ENCODE peak calls at places on chromosome 7, in ten cellular contexts. H is PC-3, F is stomach, P is endodermal cell, X is body of pancreas, G is aorta, Q is fibroblast of lung, N is HepG2, C is neural progenitor cell, J is HCT116. I is an unnamed sample. For H3K9me3 and H3K36me3, the result is how much of the 10 kb centered on the place peaks cover.

GRCh38 chr7:44388089-44388970 is 62.9 kb upstream of the CAMK2B start:
- DNase-seq in H (no peak), C (no peak), P (peak), X (no peak), Q (no peak), F (peak), N (no peak), J (no peak), G (no peak), I (no peak)

GRCh38 chr7:139744768-139745250 is 33.0 kb downstream of the HIPK2 start:
- DNase-seq in G (no peak), C (no peak), Q (no peak), H (no peak), P (no peak), X (no peak), J (no peak), N (no peak), F (no peak), I (no peak)

GRCh38 chr7:128266891-128267839 is 26.1 kb downstream of the LEP start:
- DNase-seq in G (no peak), H (peak), P (peak), C (peak), N (peak), X (peak), Q (peak), J (no peak), F (peak), I (peak)

GRCh38 chr7:135490783-135491182 is 19.1 kb downstream of the CNOT4 start:
- DNase-seq in X (peak), H (peak), N (no peak), C (no peak), F (peak), Q (peak), G (no peak), P (no peak), J (no peak), I (no peak)

GRCh38 chr7:43513236-43513635 is 69.7 kb upstream of the STK17A start:
- DNase-seq in N (no peak), P (no peak), H (no peak), Q (peak), J (no peak), G (no peak), F (no peak), X (no peak), C (no peak), I (no peak)

GRCh38 chr7:98892609-98893008 is 14.3 kb downstream of the TRRAP start:
- DNase-seq in P (no peak), G (no peak), X (no peak), J (no peak), C (no peak), H (no peak), N (no peak), F (no peak), Q (no peak), I (no peak)

GRCh38 chr7:43516581-43517342 is 66.1 kb upstream of the STK17A start:
- DNase-seq in X (no peak), C (no peak), F (no peak), G (no peak), H (peak), Q (peak), J (no peak), N (no peak), P (no peak), I (no peak)

GRCh38 chr7:85014936-85015335 is 171.9 kb downstream of the SEMA3D start:
- DNase-seq in X (no peak), H (no peak), J (no peak), G (no peak), P (no peak), C (peak), Q (no peak), F (no peak), N (peak), I (no peak)

GRCh38 chr7:30933124-30933893 is 21.7 kb downstream of the AQP1 start:
- DNase-seq in C (peak), P (peak), Q (no peak), H (no peak), G (peak), X (peak), J (no peak), F (no peak), N (no peak), I (no peak)

GRCh38 chr7:135459951-135460567 is 49.8 kb downstream of the CNOT4 start:
- DNase-seq in F (no peak), N (no peak), P (no peak), Q (no peak), J (no peak), H (no peak), X (no peak), C (no peak), G (no peak), I (no peak)

GRCh38 chr7:605661-606450 is 86.2 kb upstream of the PDGFA start:
- DNase-seq in P (no peak), N (peak), G (peak), J (no peak), C (no peak), X (no peak), F (no peak), Q (no peak), H (no peak), I (no peak)

GRCh38 chr7:114791771-114792170 is 130.1 kb upstream of the MDFIC start:
- DNase-seq in J (no peak), F (no peak), C (no peak), P (no peak), X (no peak), H (no peak), N (no peak), G (no peak), Q (peak), I (no peak)

GRCh38 chr7:66418537-66418936 is 210.1 kb upstream of the KCTD7 start:
- DNase-seq in H (no peak), N (no peak), F (no peak), Q (no peak), X (no peak), J (no peak), P (no peak), G (no peak), C (no peak), I (no peak)

GRCh38 chr7:105353752-105354328 is 34.9 kb downstream of the SRPK2 start:
- DNase-seq in G (no peak), C (no peak), J (no peak), N (no peak), X (peak), P (no peak), Q (peak), F (peak), H (no peak), I (no peak)

GRCh38 chr7:30519122-30519521 is 14.5 kb upstream of the GGCT start:
- DNase-seq in G (no peak), X (no peak), F (no peak), H (peak), J (no peak), C (no peak), Q (no peak), P (no peak), N (no peak), I (no peak)

GRCh38 chr7:141693082-141693481 is 8.9 kb downstream of the DENND11 start:
- DNase-seq in C (no peak), F (no peak), P (no peak), X (no peak), Q (no peak), J (no peak), H (no peak), G (no peak), N (no peak), I (no peak)

GRCh38 chr7:2621948-2622640 is 9.7 kb upstream of the TTYH3 start:
- DNase-seq in G (peak), C (peak), Q (no peak), N (peak), J (no peak), H (no peak), P (peak), X (no peak), F (no peak), I (no peak)

GRCh38 chr7:19178595-19178994 is 33.4 kb upstream of the FERD3L start:
- DNase-seq in N (no peak), F (no peak), H (no peak), C (no peak), G (no peak), Q (no peak), J (no peak), X (no peak), P (no peak), I (no peak)

GRCh38 chr7:124667312-124667711 is 98.3 kb downstream of the GPR37 start:
- DNase-seq in Q (peak), J (no peak), X (no peak), G (no peak), H (no peak), F (no peak), C (no peak), P (no peak), N (no peak), I (no peak)

GRCh38 chr7:47291461-47292051 is 290.4 kb downstream of the TNS3 start:
- DNase-seq in N (no peak), H (peak), G (no peak), F (no peak), J (peak), C (no peak), Q (peak), P (no peak), X (no peak), I (no peak)

GRCh38 chr7:38215115-38215514 is 37.1 kb downstream of the STARD3NL start:
- DNase-seq in F (no peak), P (no peak), X (peak), J (no peak), N (peak), C (no peak), G (no peak), H (no peak), Q (peak), I (no peak)

GRCh38 chr7:141671705-141672496 is 30.1 kb downstream of the DENND11 start:
- DNase-seq in F (no peak), G (no peak), H (no peak), Q (no peak), J (no peak), C (no peak), P (no peak), X (no peak), N (no peak), I (no peak)

GRCh38 chr7:159098795-159099194 is 45.9 kb downstream of the VIPR2 start:
- DNase-seq in P (peak), F (peak), G (peak), X (peak), J (no peak), Q (no peak), H (no peak), N (no peak), C (no peak), I (no peak)

GRCh38 chr7:124031919-124032318 is 948 bp downstream of the TMEM229A start:
- DNase-seq in N (no peak), F (no peak), J (no peak), H (no peak), P (peak), X (no peak), C (peak), G (no peak), Q (no peak), I (no peak)

GRCh38 chr7:27684491-27684890 is 21.8 kb upstream of the HIBADH start:
- DNase-seq in N (no peak), X (no peak), C (no peak), J (no peak), P (no peak), G (no peak), H (no peak), Q (peak), F (no peak), I (no peak)

GRCh38 chr7:134690016-134690415 is 43.4 kb downstream of the BPGM start:
- DNase-seq in N (no peak), J (no peak), P (no peak), C (no peak), Q (peak), G (no peak), H (peak), F (no peak), X (no peak), I (no peak)

GRCh38 chr7:55690-56248 is 136.6 kb upstream of the FAM20C start:
- DNase-seq in F (no peak), G (no peak), N (no peak), H (no peak), P (peak), J (no peak), X (peak), Q (no peak), C (no peak), I (no peak)

GRCh38 chr7:106018566-106019338 is 55.7 kb downstream of the CDHR3 start:
- DNase-seq in P (no peak), X (no peak), N (no peak), C (no peak), G (no peak), H (no peak), J (no peak), Q (peak), F (no peak), I (no peak)

GRCh38 chr7:80921130-80921529 is 2.3 kb upstream of the SEMA3C start:
- DNase-seq in Q (peak), G (no peak), H (peak), J (no peak), X (no peak), F (no peak), P (no peak), C (no peak), N (no peak), I (no peak)

GRCh38 chr7:154503962-154504550 is 451.9 kb downstream of the DPP6 start:
- DNase-seq in N (peak), G (no peak), X (no peak), J (peak), F (no peak), C (peak), H (peak), P (no peak), Q (peak), I (peak)

DNA sequence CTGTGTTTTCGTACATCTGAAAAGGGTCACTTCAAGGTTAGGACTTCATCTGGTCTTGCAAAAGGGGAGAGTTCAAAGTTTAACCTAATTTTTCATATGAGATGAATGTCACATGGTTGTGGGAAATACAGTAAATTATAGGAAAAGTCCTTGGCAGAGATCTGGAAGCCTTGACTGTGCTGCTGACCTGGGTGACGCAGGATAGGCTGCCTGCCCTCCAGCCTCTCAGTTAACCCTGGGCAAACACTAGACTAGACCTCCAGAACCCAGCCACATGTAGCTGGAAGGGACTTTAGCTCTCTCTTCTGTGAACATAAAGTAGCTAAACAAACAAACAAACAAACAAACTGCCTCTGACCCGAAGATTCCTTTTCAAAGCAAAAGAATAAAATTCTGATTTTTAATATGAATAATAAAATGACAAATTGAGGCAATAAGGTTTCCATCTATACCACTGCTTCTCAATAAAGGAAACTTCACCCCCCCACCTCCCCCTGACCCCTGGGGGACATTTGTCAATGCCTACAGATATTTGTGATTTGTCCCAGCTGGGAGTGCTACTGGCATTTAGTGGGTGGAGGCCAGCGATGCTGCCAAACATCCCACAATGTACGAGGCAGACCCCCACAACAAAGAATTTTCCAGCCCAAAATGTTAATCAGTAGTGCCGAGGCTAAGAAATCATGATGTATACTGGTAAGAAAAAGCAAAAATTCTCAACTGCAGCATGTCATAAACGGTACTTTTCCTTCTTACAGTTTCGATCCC is 75.2 kb upstream of the PRR15 start:
- DNase-seq in Q (no peak), G (no peak), N (peak), P (no peak), H (no peak), F (no peak), J (no peak), C (no peak), X (no peak), I (no peak)
- H3K27ac ChIP-seq in Q (no peak), G (peak), N (peak), P (no peak), H (no peak), F (peak), J (no peak), C (no peak), X (peak), I (no peak)

DNA sequence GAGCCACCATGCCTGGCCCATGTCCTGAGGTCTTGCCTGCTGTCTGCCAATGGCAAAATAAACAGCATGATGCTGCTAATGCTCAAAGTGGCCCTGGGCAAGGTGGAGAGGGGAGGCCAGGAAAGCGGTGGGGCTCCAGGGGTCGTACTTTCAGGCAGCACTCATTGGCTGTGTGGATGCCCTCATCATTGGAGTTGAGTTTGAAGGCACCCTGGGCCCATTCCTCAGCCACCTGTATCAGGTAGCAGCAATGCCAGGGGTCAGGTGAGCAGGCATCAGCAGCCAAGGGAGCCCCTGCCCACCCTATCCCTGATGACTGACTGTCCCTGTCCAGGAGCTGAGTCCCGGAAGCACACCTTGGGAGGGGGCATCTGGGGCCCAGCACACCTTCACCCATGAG is 902.5 kb upstream of the ZNF722 start:
- DNase-seq in F (no peak), P (no peak), J (no peak), G (no peak), X (no peak), C (no peak), Q (no peak), H (no peak), N (no peak), I (no peak)
- H3K9me3 ChIP-seq in F (under half), P (half or more), J (under half), G (under half), X (under half), C (under half), Q (under half), H (under half), N (half or more), I (under half)

GRCh38 chr7:150688630-150689029 is 3.1 kb downstream of the GIMAP2 start:
- DNase-seq in P (peak), C (no peak), Q (no peak), X (no peak), J (no peak), G (no peak), N (no peak), F (no peak), H (no peak), I (no peak)
- H3K36me3 ChIP-seq in P (under half), C (under half), Q (under half), X (under half), J (under half), G (under half), N (under half), F (under half), H (under half), I (under half)

GRCh38 chr7:116954443-116954838 is 1.1 kb downstream of the ST7 start:
- DNase-seq in H (no peak), C (no peak), G (no peak), F (no peak), N (no peak), P (no peak), Q (no peak), X (no peak), J (no peak), I (no peak)

GRCh38 chr7:116955340-116955739 is 2.0 kb downstream of the ST7 start:
- DNase-seq in N (no peak), J (no peak), P (no peak), F (no peak), G (no peak), X (no peak), H (no peak), C (no peak), Q (no peak), I (no peak)

GRCh38 chr7:116957874-116958273 is 4.6 kb downstream of the ST7 start:
- DNase-seq in G (no peak), P (no peak), N (no peak), Q (no peak), X (no peak), J (no peak), H (no peak), C (no peak), F (no peak), I (no peak)

GRCh38 chr7:116955801-116956514 is 2.7 kb downstream of the ST7 start:
- DNase-seq in H (no peak), Q (peak), C (no peak), X (peak), N (no peak), J (no peak), F (no peak), G (no peak), P (no peak), I (no peak)

GRCh38 chr7:116956515-116956804 is 3.2 kb downstream of the ST7 start:
- DNase-seq in H (no peak), G (no peak), P (no peak), F (no peak), Q (no peak), N (no peak), C (no peak), X (no peak), J (no peak), I (no peak)
- H3K27ac ChIP-seq in H (no peak), G (peak), P (no peak), F (peak), Q (no peak), N (no peak), C (no peak), X (peak), J (no peak), I (no peak)

GRCh38 chr7:111803015-111803758 is 240.9 kb upstream of the IMMP2L start:
- DNase-seq in C (no peak), Q (peak), P (no peak), F (no peak), G (no peak), J (no peak), X (no peak), N (peak), H (peak), I (no peak)
- H3K9me3 ChIP-seq in C (under half), Q (under half), P (under half), F (under half), G (under half), J (under half), X (under half), N (under half), H (under half), I (under half)